ENCODE peak calls at places on chromosomes 5 and 9, in seven cellular contexts. S, E, J, L, H, R and Z are unnamed samples.

GRCh38 chr5:172164773-172165212 is 23.2 kb downstream of the STK10 start:
- DNase-seq in J (no peak), L (no peak), S (no peak), H (peak), R (no peak), E (no peak), Z (no peak)

GRCh38 chr5:8508196-8508595 is 639.2 kb downstream of the MTRR start:
- DNase-seq in J (no peak), R (no peak), E (no peak), S (no peak), H (no peak), L (no peak), Z (no peak)

GRCh38 chr5:116626272-116626723 is 51.7 kb upstream of the SEMA6A start:
- DNase-seq in J (no peak), L (no peak), R (no peak), E (no peak), H (no peak), S (no peak), Z (no peak)

GRCh38 chr5:146248536-146248935 is 45.1 kb downstream of the RBM27 start:
- DNase-seq in J (no peak), L (no peak), H (no peak), S (no peak), E (no peak), R (no peak), Z (no peak)

GRCh38 chr5:180803181-180804128 is 849 bp upstream of the MGAT1 start:
- DNase-seq in L (peak), S (peak), H (peak), E (peak), R (no peak), J (no peak), Z (no peak)

GRCh38 chr5:96997265-96997859 is 61.5 kb downstream of the LNPEP start:
- DNase-seq in J (no peak), H (peak), E (peak), R (peak), L (peak), S (no peak), Z (peak)

GRCh38 chr9:108186996-108187395 is 668.8 kb downstream of the ACTL7B start:
- DNase-seq in L (no peak), J (no peak), R (no peak), S (no peak), E (no peak), H (no peak), Z (no peak)

GRCh38 chr5:170307575-170308465 is 10.2 kb upstream of the LCP2 start:
- DNase-seq in S (no peak), H (no peak), E (peak), R (peak), L (no peak), J (no peak), Z (no peak)

GRCh38 chr5:1736889-1737711 is 62.5 kb downstream of the MRPL36 start:
- DNase-seq in H (no peak), L (peak), S (no peak), R (no peak), J (peak), E (no peak), Z (no peak)

GRCh38 chr5:95664204-95664786 is 17.7 kb downstream of the RFESD start:
- DNase-seq in S (peak), L (no peak), E (no peak), H (peak), J (no peak), R (no peak), Z (peak)

GRCh38 chr5:133824661-133825254 is 143.7 kb downstream of the C5orf15 start:
- DNase-seq in R (no peak), L (no peak), S (peak), E (peak), H (no peak), J (no peak), Z (no peak)

GRCh38 chr5:39120052-39120420 is 45.8 kb upstream of the RICTOR start:
- DNase-seq in S (no peak), L (no peak), R (no peak), J (no peak), E (no peak), H (no peak), Z (no peak)

GRCh38 chr9:124285903-124286291 is 28.1 kb downstream of the NEK6 start:
- DNase-seq in L (no peak), E (peak), J (no peak), R (peak), H (no peak), S (peak), Z (no peak)

GRCh38 chr5:19531374-19531952 is 456.5 kb downstream of the CDH18 start:
- DNase-seq in E (no peak), J (no peak), L (no peak), S (no peak), H (no peak), R (peak), Z (no peak)

GRCh38 chr9:137057545-137057944 is 3.7 kb upstream of the ENTPD2 start:
- DNase-seq in S (no peak), R (no peak), L (no peak), E (no peak), H (no peak), J (no peak), Z (no peak)

GRCh38 chr9:136821333-136822031 is 13.7 kb downstream of the RABL6 start:
- DNase-seq in H (no peak), L (no peak), E (no peak), R (no peak), J (no peak), S (no peak), Z (no peak)

GRCh38 chr9:94017939-94018531 is 62.9 kb upstream of the BARX1 start:
- DNase-seq in H (no peak), J (no peak), E (no peak), R (no peak), S (no peak), L (no peak), Z (no peak)

GRCh38 chr5:73812457-73812856 is 186.5 kb downstream of the ARHGEF28 start:
- DNase-seq in L (no peak), S (no peak), R (no peak), J (no peak), H (no peak), E (no peak), Z (no peak)

GRCh38 chr5:116766470-116766947 is 191.9 kb upstream of the SEMA6A start:
- DNase-seq in E (peak), L (no peak), R (peak), S (peak), J (no peak), H (peak), Z (peak)

GRCh38 chr9:110141118-110141797 is 66.7 kb downstream of the C9orf152 start:
- DNase-seq in J (no peak), L (no peak), H (no peak), S (no peak), E (no peak), R (no peak), Z (no peak)

GRCh38 chr5:124736111-124736813 is 10.2 kb downstream of the ZNF608 start:
- DNase-seq in E (no peak), H (no peak), J (no peak), L (no peak), S (no peak), R (no peak), Z (no peak)

GRCh38 chr9:100601216-100601615 is 23.3 kb downstream of the CAVIN4 start:
- DNase-seq in H (peak), E (peak), J (peak), S (no peak), L (peak), R (no peak), Z (peak)

GRCh38 chr5:50823568-50823967 is 157.1 kb downstream of the PARP8 start:
- DNase-seq in L (no peak), E (no peak), R (no peak), S (no peak), J (no peak), H (no peak), Z (no peak)

GRCh38 chr5:58871648-58872242 is 288.9 kb downstream of the RAB3C start:
- DNase-seq in J (no peak), L (peak), S (no peak), E (peak), R (no peak), H (peak), Z (peak)

GRCh38 chr5:156359452-156359851 is 32.5 kb downstream of the SGCD start:
- DNase-seq in H (no peak), J (no peak), S (no peak), E (no peak), L (no peak), R (no peak), Z (no peak)

GRCh38 chr9:23321049-23321448 is 505.0 kb downstream of the ELAVL2 start:
- DNase-seq in E (no peak), J (no peak), S (no peak), L (no peak), H (no peak), R (no peak), Z (no peak)

GRCh38 chr5:172715931-172716682 is 54.9 kb downstream of the DUSP1 start:
- DNase-seq in J (no peak), H (peak), R (no peak), L (no peak), S (no peak), E (peak), Z (no peak)

GRCh38 chr5:66897355-66897754 is 299.2 kb downstream of the CD180 start:
- DNase-seq in E (no peak), S (no peak), J (no peak), H (no peak), L (peak), R (no peak), Z (no peak)

GRCh38 chr9:70413427-70413797 is 1.0 kb downstream of the KLF9 start:
- DNase-seq in S (no peak), R (no peak), E (peak), J (no peak), L (peak), H (no peak), Z (no peak)

GRCh38 chr5:90386099-90386710 is 23.4 kb downstream of the CETN3 start:
- DNase-seq in J (no peak), E (no peak), R (no peak), H (peak), S (no peak), L (peak), Z (peak)

GRCh38 chr9:133558191-133559126 is 24.0 kb downstream of the ADAMTSL2 start:
- DNase-seq in H (peak), E (peak), S (peak), L (peak), J (no peak), R (no peak), Z (peak)

GRCh38 chr5:75558972-75559632 is 47.4 kb downstream of the POLK start:
- DNase-seq in J (no peak), R (no peak), E (no peak), S (no peak), H (no peak), L (no peak), Z (no peak)

GRCh38 chr5:107134931-107135330 is 535.8 kb downstream of the EFNA5 start:
- DNase-seq in E (no peak), H (no peak), S (no peak), L (no peak), R (no peak), J (no peak), Z (no peak)

GRCh38 chr5:153749941-153750340 is 259.5 kb downstream of the GRIA1 start:
- DNase-seq in R (no peak), E (no peak), J (no peak), L (no peak), S (no peak), H (no peak), Z (no peak)

GRCh38 chr5:1190296-1190695 is 11.1 kb upstream of the SLC6A19 start:
- DNase-seq in S (no peak), R (no peak), E (no peak), L (no peak), H (no peak), J (no peak), Z (no peak)

GRCh38 chr9:104604801-104605200 is 626 bp downstream of the OR13C2 start:
- DNase-seq in J (no peak), S (no peak), L (no peak), R (no peak), H (no peak), E (no peak), Z (no peak)

GRCh38 chr5:79205965-79206364 is 30.0 kb upstream of the JMY start:
- DNase-seq in H (no peak), E (no peak), J (no peak), L (no peak), S (no peak), R (no peak), Z (no peak)

GRCh38 chr5:129387944-129388343 is 72.2 kb upstream of the ADAMTS19 start:
- DNase-seq in E (no peak), S (no peak), R (no peak), H (no peak), L (no peak), J (no peak), Z (no peak)

GRCh38 chr5:68745459-68745858 is 348.4 kb upstream of the SLC30A5 start:
- DNase-seq in L (no peak), S (no peak), H (no peak), E (peak), J (no peak), R (no peak), Z (no peak)
- TF ChIP-seq SIN3A in L (no peak), S (no peak), H (no peak), E (no peak), J (no peak), R (no peak), Z (no peak)

GRCh38 chr9:14288433-14288832 is 25.5 kb downstream of the NFIB start:
- DNase-seq in S (no peak), H (no peak), L (no peak), E (no peak), J (no peak), R (no peak), Z (no peak)
- TF ChIP-seq SIN3A in S (no peak), H (no peak), L (no peak), E (no peak), J (no peak), R (no peak), Z (no peak)

DNA sequence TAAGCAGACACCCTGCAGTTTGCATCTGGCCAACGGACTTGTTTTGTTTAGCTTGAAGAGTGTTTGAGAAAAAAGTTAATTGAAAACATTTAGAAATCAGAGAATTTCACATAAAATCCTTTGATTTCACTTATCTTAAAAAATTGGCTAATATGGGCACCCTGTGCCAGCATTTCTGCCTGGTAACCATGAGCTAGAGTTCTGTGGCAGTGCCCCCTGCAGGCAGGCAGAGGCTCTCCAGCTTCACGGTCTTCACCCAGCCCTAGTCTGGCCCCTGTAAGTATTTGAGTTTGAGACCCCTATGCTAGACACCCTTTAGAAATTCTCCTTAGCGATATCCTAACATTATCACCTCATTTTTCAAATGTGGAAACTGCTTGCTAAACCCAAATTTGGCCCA is 18.8 kb upstream of the FANCC start:
- DNase-seq in E (no peak), L (peak), H (peak), S (no peak), R (no peak), J (no peak), Z (no peak)
- TF ChIP-seq SIN3A in E (no peak), L (no peak), H (no peak), S (no peak), R (no peak), J (no peak), Z (no peak)

GRCh38 chr5:119273391-119273839 is 82.4 kb upstream of the TNFAIP8 start:
- DNase-seq in L (no peak), E (no peak), J (no peak), S (no peak), R (no peak), H (no peak), Z (no peak)
- TF ChIP-seq SIN3A in L (no peak), E (no peak), J (no peak), S (no peak), R (no peak), H (no peak), Z (no peak)

GRCh38 chr5:143466632-143467031 is 63.1 kb upstream of the NR3C1 start:
- DNase-seq in R (no peak), S (no peak), H (no peak), L (no peak), J (no peak), E (no peak), Z (no peak)
- TF ChIP-seq SIN3A in R (no peak), S (no peak), H (no peak), L (no peak), J (no peak), E (no peak), Z (no peak)

GRCh38 chr5:10600629-10601245 is 36.9 kb downstream of the ANKRD33B start:
- DNase-seq in J (no peak), L (no peak), R (no peak), S (no peak), E (no peak), H (no peak), Z (no peak)

GRCh38 chr5:10602031-10602806 is 38.3 kb downstream of the ANKRD33B start:
- DNase-seq in H (no peak), S (no peak), J (no peak), R (no peak), L (no peak), E (peak), Z (no peak)

GRCh38 chr5:10599828-10600227 is 36.0 kb downstream of the ANKRD33B start:
- DNase-seq in L (no peak), E (no peak), S (no peak), J (no peak), H (no peak), R (no peak), Z (no peak)

GRCh38 chr5:10599113-10599512 is 35.2 kb downstream of the ANKRD33B start:
- DNase-seq in R (no peak), S (no peak), H (no peak), E (no peak), J (no peak), L (no peak), Z (no peak)

DNA sequence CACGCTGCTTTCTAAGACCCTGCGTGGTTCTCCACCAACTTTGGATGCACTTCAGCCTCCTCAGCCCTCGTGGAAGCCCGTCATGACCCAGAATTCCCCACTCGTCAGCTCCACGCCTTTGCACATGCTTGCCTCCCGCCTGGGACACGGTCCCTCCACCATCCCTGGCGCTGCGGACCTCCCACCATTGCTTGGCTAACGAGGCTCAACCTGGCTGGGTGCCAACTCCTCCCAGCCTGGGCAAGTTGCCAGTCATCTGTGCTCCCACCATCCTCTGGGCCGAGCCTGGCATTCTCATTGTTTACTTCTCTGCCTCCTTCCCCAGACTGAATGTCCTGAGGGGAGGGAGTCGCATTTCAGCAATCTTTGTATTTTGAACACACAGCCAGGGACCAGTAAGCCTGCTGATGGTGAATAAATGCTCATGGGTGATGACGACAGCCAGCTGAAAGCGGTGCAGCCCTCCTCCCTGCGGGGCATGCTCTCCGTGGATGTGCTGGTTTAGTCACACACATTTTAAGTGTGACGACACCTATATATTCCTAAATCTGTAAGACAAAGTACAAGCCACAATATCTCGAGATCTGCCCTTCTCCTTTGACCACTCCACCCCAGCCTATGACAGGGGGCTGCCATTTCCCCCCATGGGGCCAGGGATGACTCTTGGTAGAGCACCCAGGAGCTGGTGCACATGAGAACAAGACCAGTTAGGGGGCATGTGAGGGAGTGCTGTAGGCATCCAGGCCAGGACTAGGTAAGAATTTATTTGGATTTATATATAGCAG is 37.6 kb downstream of the ANKRD33B start:
- DNase-seq in J (no peak), R (no peak), L (peak), S (no peak), H (peak), E (peak), Z (peak)
- TF ChIP-seq SIN3A in J (no peak), R (no peak), L (peak), S (no peak), H (no peak), E (no peak), Z (no peak)

GRCh38 chr5:76946090-76946489 is 6.8 kb upstream of the CRHBP start:
- DNase-seq in E (no peak), L (no peak), R (no peak), S (no peak), H (no peak), J (no peak), Z (no peak)
- TF ChIP-seq SIN3A in E (no peak), L (no peak), R (no peak), S (no peak), H (no peak), J (no peak), Z (no peak)

DNA sequence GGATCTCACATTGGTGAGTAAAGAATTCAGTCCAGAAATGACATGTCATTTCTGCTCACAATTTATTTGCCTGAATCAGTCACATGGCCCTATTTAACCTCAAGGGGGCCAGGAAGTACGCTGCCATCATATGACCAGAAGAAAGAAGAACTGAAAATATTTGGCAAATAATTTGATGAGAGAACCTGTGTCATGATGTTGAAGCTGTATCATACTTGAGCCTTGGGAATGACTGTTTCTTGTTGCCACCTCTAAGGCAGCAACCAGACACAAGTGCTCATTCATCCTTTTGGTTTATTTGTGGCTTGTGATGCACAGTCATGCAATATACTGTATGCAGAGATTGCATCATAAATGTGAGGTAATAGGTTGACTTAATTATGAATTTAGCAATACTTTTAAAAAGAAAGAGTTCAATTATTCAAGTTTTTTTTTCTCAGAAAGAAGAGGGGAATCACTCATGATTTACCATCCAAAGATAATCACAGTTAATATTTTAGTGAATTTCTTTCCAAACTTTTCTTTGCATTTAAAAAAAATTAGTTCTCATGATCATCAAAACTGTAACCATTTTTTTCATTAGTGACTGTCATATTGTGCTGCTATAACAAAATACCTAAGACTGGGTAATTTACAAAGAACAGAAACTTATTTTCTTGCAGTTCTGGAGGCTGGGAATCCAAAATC is 8.2 kb upstream of the ZFYVE16 start:
- DNase-seq in J (no peak), S (peak), E (no peak), H (peak), R (peak), L (peak), Z (no peak)
- TF ChIP-seq SIN3A in J (no peak), S (no peak), E (no peak), H (no peak), R (no peak), L (no peak), Z (no peak)